ENCODE peak calls at places on chromosomes 12 and 14, in four cellular contexts. H is upper lobe of left lung; D is central memory CD8-positive, alpha-beta T cell; F is SK-N-SH treated with all-trans-retinoic acid at 6 μM for 48 hours. E is an unnamed sample.

GRCh38 chr14:23916038-23916437 is 37.5 kb upstream of the DHRS4 start:
- ATAC-seq in F (no peak), D (no peak), H (peak), E (no peak)

GRCh38 chr14:75928587-75929230 is 53.1 kb downstream of the TGFB3 start:
- ATAC-seq in F (peak), D (no peak), H (no peak), E (no peak)

GRCh38 chr12:52658196-52658595 is 6.2 kb upstream of the KRT2 start:
- ATAC-seq in H (no peak), D (no peak), F (no peak), E (no peak)

GRCh38 chr14:57609313-57609712 is 115.7 kb upstream of the CCDC198 start:
- ATAC-seq in D (no peak), H (no peak), F (no peak), E (no peak)

GRCh38 chr12:9706081-9706685 is 26.7 kb downstream of the CLECL1 start:
- ATAC-seq in F (no peak), D (no peak), H (no peak), E (no peak)

GRCh38 chr12:52440821-52441319 is 6.7 kb upstream of the KRT75 start:
- ATAC-seq in H (no peak), D (no peak), F (no peak), E (no peak)

GRCh38 chr14:93941293-93941910 is 14.3 kb downstream of the FAM181A start:
- ATAC-seq in D (no peak), F (peak), H (no peak), E (no peak)

GRCh38 chr12:18250313-18250916 is 10.9 kb upstream of the PIK3C2G start:
- ATAC-seq in D (no peak), H (no peak), F (peak), E (no peak)

GRCh38 chr12:127006972-127007371 is 1260.0 kb upstream of the TMEM132C start:
- ATAC-seq in F (no peak), H (no peak), D (no peak), E (no peak)

GRCh38 chr12:109779382-109779781 is 53.8 kb downstream of the TRPV4 start:
- ATAC-seq in F (no peak), D (no peak), H (no peak), E (no peak)

GRCh38 chr12:59651230-59651920 is 55.5 kb downstream of the SLC16A7 start:
- ATAC-seq in H (no peak), D (no peak), F (no peak), E (no peak)

GRCh38 chr12:50241178-50241577 is 42.1 kb downstream of the LIMA1 start:
- ATAC-seq in H (peak), F (no peak), D (no peak), E (no peak)

GRCh38 chr12:121678305-121678704 is 8.9 kb upstream of the MORN3 start:
- ATAC-seq in F (no peak), H (no peak), D (no peak), E (no peak)

GRCh38 chr12:69150796-69151127 is 88.6 kb upstream of the CPSF6 start:
- ATAC-seq in H (no peak), D (no peak), F (peak), E (no peak)